ENCODE peak calls at places on chromosomes 11 and 22, in five cellular contexts. One of them, this sample, is unnamed.

GRCh38 chr11:39541945-39542351 is 1917.5 kb downstream of the LRRC4C start:
- DNase-seq in right cardiac atrium: peak
- DNase-seq in NCI-H345: no peak
- DNase-seq in stimulated activated CD4-positive, alpha-beta T cell treated with anti-CD3 and anti-CD28 coated beads, Interleukin-2, amount 100 ng/mL, for 48 hours: no peak
- DNase-seq in right lobe of liver: no peak
- DNase-seq in this sample: no peak

GRCh38 chr11:64025205-64025604 is 10.5 kb upstream of the FLRT1 start:
- DNase-seq in right cardiac atrium: no peak
- DNase-seq in NCI-H345: no peak
- DNase-seq in stimulated activated CD4-positive, alpha-beta T cell treated with anti-CD3 and anti-CD28 coated beads, Interleukin-2, amount 100 ng/mL, for 48 hours: no peak
- DNase-seq in right lobe of liver: no peak
- DNase-seq in this sample: no peak

GRCh38 chr22:35558031-35558430 is 17.4 kb downstream of the RASD2 start:
- DNase-seq in right cardiac atrium: no peak
- DNase-seq in NCI-H345: no peak
- DNase-seq in stimulated activated CD4-positive, alpha-beta T cell treated with anti-CD3 and anti-CD28 coated beads, Interleukin-2, amount 100 ng/mL, for 48 hours: no peak
- DNase-seq in right lobe of liver: no peak
- DNase-seq in this sample: no peak

GRCh38 chr11:119671048-119671447 is 58.0 kb downstream of the NECTIN1 start:
- DNase-seq in right cardiac atrium: peak
- DNase-seq in NCI-H345: peak
- DNase-seq in stimulated activated CD4-positive, alpha-beta T cell treated with anti-CD3 and anti-CD28 coated beads, Interleukin-2, amount 100 ng/mL, for 48 hours: no peak
- DNase-seq in right lobe of liver: peak
- DNase-seq in this sample: no peak

GRCh38 chr11:127098684-127099083 is 98.1 kb upstream of the KIRREL3 start:
- DNase-seq in right cardiac atrium: no peak
- DNase-seq in NCI-H345: no peak
- DNase-seq in stimulated activated CD4-positive, alpha-beta T cell treated with anti-CD3 and anti-CD28 coated beads, Interleukin-2, amount 100 ng/mL, for 48 hours: no peak
- DNase-seq in right lobe of liver: no peak
- DNase-seq in this sample: no peak

GRCh38 chr11:15258433-15259350 is 144.0 kb downstream of the INSC start:
- DNase-seq in right cardiac atrium: no peak
- DNase-seq in NCI-H345: peak
- DNase-seq in stimulated activated CD4-positive, alpha-beta T cell treated with anti-CD3 and anti-CD28 coated beads, Interleukin-2, amount 100 ng/mL, for 48 hours: no peak
- DNase-seq in right lobe of liver: no peak
- DNase-seq in this sample: no peak

GRCh38 chr11:73981051-73981805 is 1.4 kb downstream of the UCP2 start:
- DNase-seq in right cardiac atrium: no peak
- DNase-seq in NCI-H345: no peak
- DNase-seq in stimulated activated CD4-positive, alpha-beta T cell treated with anti-CD3 and anti-CD28 coated beads, Interleukin-2, amount 100 ng/mL, for 48 hours: no peak
- DNase-seq in right lobe of liver: no peak
- DNase-seq in this sample: no peak

GRCh38 chr11:5297671-5298070 is 4.1 kb downstream of the OR51B4 start:
- DNase-seq in right cardiac atrium: no peak
- DNase-seq in NCI-H345: no peak
- DNase-seq in stimulated activated CD4-positive, alpha-beta T cell treated with anti-CD3 and anti-CD28 coated beads, Interleukin-2, amount 100 ng/mL, for 48 hours: no peak
- DNase-seq in right lobe of liver: no peak
- DNase-seq in this sample: no peak

GRCh38 chr11:71247551-71248250 is 4.7 kb downstream of the SHANK2 start:
- DNase-seq in right cardiac atrium: no peak
- DNase-seq in NCI-H345: peak
- DNase-seq in stimulated activated CD4-positive, alpha-beta T cell treated with anti-CD3 and anti-CD28 coated beads, Interleukin-2, amount 100 ng/mL, for 48 hours: no peak
- DNase-seq in right lobe of liver: peak
- DNase-seq in this sample: no peak

GRCh38 chr11:120749389-120749788 is 237.8 kb downstream of the GRIK4 start:
- DNase-seq in right cardiac atrium: no peak
- DNase-seq in NCI-H345: peak
- DNase-seq in stimulated activated CD4-positive, alpha-beta T cell treated with anti-CD3 and anti-CD28 coated beads, Interleukin-2, amount 100 ng/mL, for 48 hours: no peak
- DNase-seq in right lobe of liver: no peak
- DNase-seq in this sample: no peak

GRCh38 chr22:29702025-29702930 is 17.5 kb upstream of the CABP7 start:
- DNase-seq in right cardiac atrium: no peak
- DNase-seq in NCI-H345: peak
- DNase-seq in stimulated activated CD4-positive, alpha-beta T cell treated with anti-CD3 and anti-CD28 coated beads, Interleukin-2, amount 100 ng/mL, for 48 hours: no peak
- DNase-seq in right lobe of liver: no peak
- DNase-seq in this sample: no peak

GRCh38 chr11:7573558-7574296 is 59.9 kb downstream of the PPFIBP2 start:
- DNase-seq in right cardiac atrium: no peak
- DNase-seq in NCI-H345: no peak
- DNase-seq in stimulated activated CD4-positive, alpha-beta T cell treated with anti-CD3 and anti-CD28 coated beads, Interleukin-2, amount 100 ng/mL, for 48 hours: no peak
- DNase-seq in right lobe of liver: peak
- DNase-seq in this sample: no peak

GRCh38 chr11:13769188-13769587 is 100.7 kb downstream of the FAR1 start:
- DNase-seq in right cardiac atrium: no peak
- DNase-seq in NCI-H345: no peak
- DNase-seq in stimulated activated CD4-positive, alpha-beta T cell treated with anti-CD3 and anti-CD28 coated beads, Interleukin-2, amount 100 ng/mL, for 48 hours: no peak
- DNase-seq in right lobe of liver: no peak
- DNase-seq in this sample: no peak

GRCh38 chr22:39553429-39553828 is 17.1 kb upstream of the CACNA1I start:
- DNase-seq in right cardiac atrium: no peak
- DNase-seq in NCI-H345: no peak
- DNase-seq in stimulated activated CD4-positive, alpha-beta T cell treated with anti-CD3 and anti-CD28 coated beads, Interleukin-2, amount 100 ng/mL, for 48 hours: no peak
- DNase-seq in right lobe of liver: no peak
- DNase-seq in this sample: no peak

GRCh38 chr11:35335226-35335625 is 84.1 kb downstream of the SLC1A2 start:
- DNase-seq in right cardiac atrium: no peak
- DNase-seq in NCI-H345: no peak
- DNase-seq in stimulated activated CD4-positive, alpha-beta T cell treated with anti-CD3 and anti-CD28 coated beads, Interleukin-2, amount 100 ng/mL, for 48 hours: no peak
- DNase-seq in right lobe of liver: no peak
- DNase-seq in this sample: no peak

GRCh38 chr11:131717616-131718015 is 347.2 kb downstream of the NTM start:
- DNase-seq in right cardiac atrium: no peak
- DNase-seq in NCI-H345: no peak
- DNase-seq in stimulated activated CD4-positive, alpha-beta T cell treated with anti-CD3 and anti-CD28 coated beads, Interleukin-2, amount 100 ng/mL, for 48 hours: no peak
- DNase-seq in right lobe of liver: no peak
- DNase-seq in this sample: no peak

GRCh38 chr22:20531404-20532181 is 24.2 kb downstream of the MED15 start:
- DNase-seq in right cardiac atrium: peak
- DNase-seq in NCI-H345: no peak
- DNase-seq in stimulated activated CD4-positive, alpha-beta T cell treated with anti-CD3 and anti-CD28 coated beads, Interleukin-2, amount 100 ng/mL, for 48 hours: no peak
- DNase-seq in right lobe of liver: no peak
- DNase-seq in this sample: no peak

GRCh38 chr22:50199251-50199721 is 1.5 kb upstream of the SELENOO start:
- DNase-seq in right cardiac atrium: no peak
- DNase-seq in NCI-H345: no peak
- DNase-seq in stimulated activated CD4-positive, alpha-beta T cell treated with anti-CD3 and anti-CD28 coated beads, Interleukin-2, amount 100 ng/mL, for 48 hours: no peak
- DNase-seq in right lobe of liver: no peak
- DNase-seq in this sample: no peak

GRCh38 chr11:117328414-117329010 is 858 bp downstream of the CEP164 start:
- DNase-seq in right cardiac atrium: peak
- DNase-seq in NCI-H345: no peak
- DNase-seq in stimulated activated CD4-positive, alpha-beta T cell treated with anti-CD3 and anti-CD28 coated beads, Interleukin-2, amount 100 ng/mL, for 48 hours: no peak
- DNase-seq in right lobe of liver: no peak
- DNase-seq in this sample: no peak

GRCh38 chr11:788009-788640 is 1.8 kb downstream of the CEND1 start:
- DNase-seq in right cardiac atrium: no peak
- DNase-seq in NCI-H345: no peak
- DNase-seq in stimulated activated CD4-positive, alpha-beta T cell treated with anti-CD3 and anti-CD28 coated beads, Interleukin-2, amount 100 ng/mL, for 48 hours: no peak
- DNase-seq in right lobe of liver: no peak
- DNase-seq in this sample: no peak

GRCh38 chr11:104967493-104968364 is 645 bp downstream of the CASP4 start:
- DNase-seq in right cardiac atrium: no peak
- DNase-seq in NCI-H345: no peak
- DNase-seq in stimulated activated CD4-positive, alpha-beta T cell treated with anti-CD3 and anti-CD28 coated beads, Interleukin-2, amount 100 ng/mL, for 48 hours: no peak
- DNase-seq in right lobe of liver: no peak
- DNase-seq in this sample: no peak

GRCh38 chr11:64665381-64665780 is 57.6 kb downstream of the NRXN2 start:
- DNase-seq in right cardiac atrium: no peak
- DNase-seq in NCI-H345: no peak
- DNase-seq in stimulated activated CD4-positive, alpha-beta T cell treated with anti-CD3 and anti-CD28 coated beads, Interleukin-2, amount 100 ng/mL, for 48 hours: no peak
- DNase-seq in right lobe of liver: no peak
- DNase-seq in this sample: no peak

GRCh38 chr11:43944761-43945311 is 2.4 kb downstream of the C11orf96 start:
- DNase-seq in right cardiac atrium: peak
- DNase-seq in NCI-H345: peak
- DNase-seq in stimulated activated CD4-positive, alpha-beta T cell treated with anti-CD3 and anti-CD28 coated beads, Interleukin-2, amount 100 ng/mL, for 48 hours: peak
- DNase-seq in right lobe of liver: peak
- DNase-seq in this sample: peak

GRCh38 chr11:44972746-44973435 is 22.2 kb upstream of the TP53I11 start:
- DNase-seq in right cardiac atrium: no peak
- DNase-seq in NCI-H345: no peak
- DNase-seq in stimulated activated CD4-positive, alpha-beta T cell treated with anti-CD3 and anti-CD28 coated beads, Interleukin-2, amount 100 ng/mL, for 48 hours: no peak
- DNase-seq in right lobe of liver: no peak
- DNase-seq in this sample: no peak

This sample was measured in effector CD4-positive, alpha-beta T cell.